ENCODE peak calls at places on chromosomes 7 and 10, in seven cellular contexts. One of them, this sample, is unnamed.

GRCh38 chr10:77849039-77849664 is 77.4 kb downstream of the DLG5 start:
- DNase-seq in glutamatergic neuron: no peak
- DNase-seq in choroid plexus epithelial cell: peak
- DNase-seq in astrocyte of the spinal cord: no peak
- DNase-seq in RWPE1: no peak
- DNase-seq in H9: no peak
- DNase-seq in neural crest cell: peak
- DNase-seq in this sample: no peak

GRCh38 chr10:70277396-70278030 is 6.3 kb downstream of the NPFFR1 start:
- DNase-seq in glutamatergic neuron: no peak
- DNase-seq in choroid plexus epithelial cell: no peak
- DNase-seq in astrocyte of the spinal cord: no peak
- DNase-seq in RWPE1: no peak
- DNase-seq in H9: no peak
- DNase-seq in neural crest cell: no peak
- DNase-seq in this sample: no peak

GRCh38 chr10:123890246-123890645 is 1.4 kb downstream of the CPXM2 start:
- DNase-seq in glutamatergic neuron: no peak
- DNase-seq in choroid plexus epithelial cell: no peak
- DNase-seq in astrocyte of the spinal cord: no peak
- DNase-seq in RWPE1: no peak
- DNase-seq in H9: no peak
- DNase-seq in neural crest cell: no peak
- DNase-seq in this sample: no peak

GRCh38 chr10:11294831-11295230 is 277.2 kb downstream of the CELF2 start:
- DNase-seq in glutamatergic neuron: no peak
- DNase-seq in choroid plexus epithelial cell: peak
- DNase-seq in astrocyte of the spinal cord: no peak
- DNase-seq in RWPE1: no peak
- DNase-seq in H9: no peak
- DNase-seq in neural crest cell: no peak
- DNase-seq in this sample: no peak

GRCh38 chr7:95444796-95445195 is 10.0 kb upstream of the PON2 start:
- DNase-seq in glutamatergic neuron: no peak
- DNase-seq in choroid plexus epithelial cell: no peak
- DNase-seq in astrocyte of the spinal cord: no peak
- DNase-seq in RWPE1: no peak
- DNase-seq in H9: no peak
- DNase-seq in neural crest cell: no peak
- DNase-seq in this sample: no peak

GRCh38 chr7:30116771-30117170 is 18.0 kb upstream of the MTURN start:
- DNase-seq in glutamatergic neuron: peak
- DNase-seq in choroid plexus epithelial cell: no peak
- DNase-seq in astrocyte of the spinal cord: no peak
- DNase-seq in RWPE1: no peak
- DNase-seq in H9: no peak
- DNase-seq in neural crest cell: no peak
- DNase-seq in this sample: peak

GRCh38 chr10:101672536-101672935 is 22.4 kb downstream of the FBXW4 start:
- DNase-seq in glutamatergic neuron: no peak
- DNase-seq in choroid plexus epithelial cell: no peak
- DNase-seq in astrocyte of the spinal cord: no peak
- DNase-seq in RWPE1: no peak
- DNase-seq in H9: no peak
- DNase-seq in neural crest cell: no peak
- DNase-seq in this sample: no peak

GRCh38 chr7:134567368-134567767 is 18.5 kb downstream of the AKR1B15 start:
- DNase-seq in glutamatergic neuron: no peak
- DNase-seq in choroid plexus epithelial cell: no peak
- DNase-seq in astrocyte of the spinal cord: no peak
- DNase-seq in RWPE1: no peak
- DNase-seq in H9: no peak
- DNase-seq in neural crest cell: no peak
- DNase-seq in this sample: no peak

GRCh38 chr7:55365103-55365679 is at the start of gene LANCL2:
- DNase-seq in glutamatergic neuron: no peak
- DNase-seq in choroid plexus epithelial cell: peak
- DNase-seq in astrocyte of the spinal cord: peak
- DNase-seq in RWPE1: peak
- DNase-seq in H9: peak
- DNase-seq in neural crest cell: no peak
- DNase-seq in this sample: peak

GRCh38 chr7:83579740-83580139 is 69.2 kb downstream of the SEMA3E start:
- DNase-seq in glutamatergic neuron: no peak
- DNase-seq in choroid plexus epithelial cell: peak
- DNase-seq in astrocyte of the spinal cord: peak
- DNase-seq in RWPE1: peak
- DNase-seq in H9: no peak
- DNase-seq in neural crest cell: no peak
- DNase-seq in this sample: peak

GRCh38 chr7:150586068-150586777 is 19.0 kb downstream of the GIMAP4 start:
- DNase-seq in glutamatergic neuron: no peak
- DNase-seq in choroid plexus epithelial cell: no peak
- DNase-seq in astrocyte of the spinal cord: no peak
- DNase-seq in RWPE1: no peak
- DNase-seq in H9: no peak
- DNase-seq in neural crest cell: no peak
- DNase-seq in this sample: no peak

GRCh38 chr10:88130912-88131311 is 267.5 kb downstream of the PTEN start:
- DNase-seq in glutamatergic neuron: no peak
- DNase-seq in choroid plexus epithelial cell: no peak
- DNase-seq in astrocyte of the spinal cord: no peak
- DNase-seq in RWPE1: no peak
- DNase-seq in H9: no peak
- DNase-seq in neural crest cell: no peak
- DNase-seq in this sample: no peak

GRCh38 chr10:3465406-3465891 is 292.9 kb upstream of the PITRM1 start:
- DNase-seq in glutamatergic neuron: no peak
- DNase-seq in choroid plexus epithelial cell: peak
- DNase-seq in astrocyte of the spinal cord: no peak
- DNase-seq in RWPE1: no peak
- DNase-seq in H9: no peak
- DNase-seq in neural crest cell: no peak
- DNase-seq in this sample: peak

GRCh38 chr10:338176-339037 is 203.2 kb downstream of the ZMYND11 start:
- DNase-seq in glutamatergic neuron: no peak
- DNase-seq in choroid plexus epithelial cell: no peak
- DNase-seq in astrocyte of the spinal cord: peak
- DNase-seq in RWPE1: peak
- DNase-seq in H9: no peak
- DNase-seq in neural crest cell: no peak
- DNase-seq in this sample: no peak

GRCh38 chr7:26397786-26398435 is 106.2 kb downstream of the SNX10 start:
- DNase-seq in glutamatergic neuron: peak
- DNase-seq in choroid plexus epithelial cell: no peak
- DNase-seq in astrocyte of the spinal cord: no peak
- DNase-seq in RWPE1: no peak
- DNase-seq in H9: peak
- DNase-seq in neural crest cell: peak
- DNase-seq in this sample: no peak

GRCh38 chr7:128263420-128263819 is 22.3 kb downstream of the LEP start:
- DNase-seq in glutamatergic neuron: no peak
- DNase-seq in choroid plexus epithelial cell: no peak
- DNase-seq in astrocyte of the spinal cord: no peak
- DNase-seq in RWPE1: peak
- DNase-seq in H9: no peak
- DNase-seq in neural crest cell: no peak
- DNase-seq in this sample: no peak

GRCh38 chr7:158063850-158064610 is 523.6 kb downstream of the PTPRN2 start:
- DNase-seq in glutamatergic neuron: no peak
- DNase-seq in choroid plexus epithelial cell: no peak
- DNase-seq in astrocyte of the spinal cord: no peak
- DNase-seq in RWPE1: no peak
- DNase-seq in H9: no peak
- DNase-seq in neural crest cell: no peak
- DNase-seq in this sample: no peak

GRCh38 chr10:110872145-110872983 is 636 bp downstream of the PDCD4 start:
- DNase-seq in glutamatergic neuron: peak
- DNase-seq in choroid plexus epithelial cell: peak
- DNase-seq in astrocyte of the spinal cord: peak
- DNase-seq in RWPE1: peak
- DNase-seq in H9: peak
- DNase-seq in neural crest cell: peak
- DNase-seq in this sample: peak

GRCh38 chr10:91380873-91381561 is 29.1 kb upstream of the HECTD2 start:
- DNase-seq in glutamatergic neuron: peak
- DNase-seq in choroid plexus epithelial cell: peak
- DNase-seq in astrocyte of the spinal cord: no peak
- DNase-seq in RWPE1: no peak
- DNase-seq in H9: no peak
- DNase-seq in neural crest cell: peak
- DNase-seq in this sample: no peak

DNA sequence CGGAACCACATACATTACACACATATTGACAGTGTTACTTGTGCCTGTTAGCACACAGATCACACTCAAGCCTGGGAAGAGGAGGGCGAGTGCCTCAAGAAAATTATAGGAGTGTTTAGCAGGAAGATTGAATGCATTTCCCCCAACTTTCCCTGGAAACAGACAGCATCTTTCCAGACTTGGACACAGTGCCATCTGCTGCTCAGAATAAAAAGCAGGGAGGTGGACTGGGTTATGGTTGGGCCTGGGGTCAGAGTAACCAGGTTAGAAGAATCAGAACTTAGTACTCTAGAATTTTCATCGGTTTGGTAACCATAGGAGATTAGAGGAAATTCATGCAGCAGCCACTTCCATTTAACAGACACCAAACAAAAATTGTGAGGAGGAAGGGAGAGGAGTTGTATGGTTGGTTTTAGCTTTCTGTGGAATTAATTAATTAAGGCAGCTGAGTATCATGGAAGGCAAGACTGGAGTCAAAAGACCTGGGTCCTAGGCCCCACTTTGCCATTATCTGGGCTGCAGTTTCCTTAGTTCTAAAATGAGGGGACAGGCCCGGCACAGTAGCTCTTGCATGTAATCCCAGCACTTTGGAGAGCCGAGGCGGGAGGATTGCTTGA is 43.4 kb upstream of the OPTN start:
- DNase-seq in glutamatergic neuron: peak
- DNase-seq in choroid plexus epithelial cell: peak
- DNase-seq in astrocyte of the spinal cord: peak
- DNase-seq in RWPE1: peak
- DNase-seq in H9: no peak
- DNase-seq in neural crest cell: no peak
- DNase-seq in this sample: peak
- TF ChIP-seq CTCF in glutamatergic neuron: no peak
- TF ChIP-seq CTCF in choroid plexus epithelial cell: peak
- TF ChIP-seq CTCF in astrocyte of the spinal cord: peak
- TF ChIP-seq CTCF in RWPE1: peak
- TF ChIP-seq CTCF in H9: peak
- TF ChIP-seq CTCF in neural crest cell: peak
- TF ChIP-seq CTCF in this sample: peak

DNA sequence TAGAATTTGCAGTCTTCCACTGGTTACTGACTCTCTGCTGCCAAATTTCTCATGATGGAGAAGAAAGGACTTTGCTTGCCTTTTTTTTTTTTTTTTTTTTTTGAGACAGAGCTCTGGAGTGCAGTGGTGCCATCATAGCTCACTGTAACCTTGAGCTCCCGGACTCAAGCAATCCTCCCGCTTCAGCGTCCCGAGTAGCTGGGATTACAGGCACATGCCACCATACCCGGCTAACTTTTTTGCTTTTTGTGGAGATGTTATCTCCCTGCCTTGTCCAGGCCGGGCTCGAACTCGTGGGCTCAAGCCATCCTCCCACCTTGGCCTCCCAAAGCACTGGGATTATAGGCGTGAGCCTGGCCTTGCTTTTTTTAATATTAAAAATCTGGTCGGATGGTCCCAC is 6.2 kb downstream of the INSIG1 start:
- DNase-seq in glutamatergic neuron: no peak
- DNase-seq in choroid plexus epithelial cell: no peak
- DNase-seq in astrocyte of the spinal cord: no peak
- DNase-seq in RWPE1: no peak
- DNase-seq in H9: no peak
- DNase-seq in neural crest cell: no peak
- DNase-seq in this sample: no peak
- TF ChIP-seq CTCF in glutamatergic neuron: no peak
- TF ChIP-seq CTCF in choroid plexus epithelial cell: no peak
- TF ChIP-seq CTCF in astrocyte of the spinal cord: no peak
- TF ChIP-seq CTCF in RWPE1: no peak
- TF ChIP-seq CTCF in H9: no peak
- TF ChIP-seq CTCF in neural crest cell: no peak
- TF ChIP-seq CTCF in this sample: no peak

GRCh38 chr10:25555865-25556264 is 378.2 kb upstream of the MYO3A start:
- DNase-seq in glutamatergic neuron: no peak
- DNase-seq in choroid plexus epithelial cell: no peak
- DNase-seq in astrocyte of the spinal cord: no peak
- DNase-seq in RWPE1: no peak
- DNase-seq in H9: no peak
- DNase-seq in neural crest cell: no peak
- DNase-seq in this sample: no peak
- TF ChIP-seq CTCF in glutamatergic neuron: peak
- TF ChIP-seq CTCF in choroid plexus epithelial cell: no peak
- TF ChIP-seq CTCF in astrocyte of the spinal cord: no peak
- TF ChIP-seq CTCF in RWPE1: no peak
- TF ChIP-seq CTCF in H9: peak
- TF ChIP-seq CTCF in neural crest cell: peak
- TF ChIP-seq CTCF in this sample: no peak

GRCh38 chr7:130994378-130995115 is 260.5 kb upstream of the KLF14 start:
- DNase-seq in glutamatergic neuron: no peak
- DNase-seq in choroid plexus epithelial cell: peak
- DNase-seq in astrocyte of the spinal cord: no peak
- DNase-seq in RWPE1: no peak
- DNase-seq in H9: no peak
- DNase-seq in neural crest cell: no peak
- DNase-seq in this sample: peak

GRCh38 chr7:130993671-130994365 is 259.8 kb upstream of the KLF14 start:
- DNase-seq in glutamatergic neuron: no peak
- DNase-seq in choroid plexus epithelial cell: no peak
- DNase-seq in astrocyte of the spinal cord: no peak
- DNase-seq in RWPE1: no peak
- DNase-seq in H9: no peak
- DNase-seq in neural crest cell: no peak
- DNase-seq in this sample: no peak

GRCh38 chr7:130995252-130996081 is 261.5 kb upstream of the KLF14 start:
- DNase-seq in glutamatergic neuron: no peak
- DNase-seq in choroid plexus epithelial cell: peak
- DNase-seq in astrocyte of the spinal cord: peak
- DNase-seq in RWPE1: no peak
- DNase-seq in H9: no peak
- DNase-seq in neural crest cell: no peak
- DNase-seq in this sample: no peak

GRCh38 chr7:130996841-130997231 is 262.8 kb upstream of the KLF14 start:
- DNase-seq in glutamatergic neuron: no peak
- DNase-seq in choroid plexus epithelial cell: peak
- DNase-seq in astrocyte of the spinal cord: no peak
- DNase-seq in RWPE1: no peak
- DNase-seq in H9: no peak
- DNase-seq in neural crest cell: no peak
- DNase-seq in this sample: no peak

DNA sequence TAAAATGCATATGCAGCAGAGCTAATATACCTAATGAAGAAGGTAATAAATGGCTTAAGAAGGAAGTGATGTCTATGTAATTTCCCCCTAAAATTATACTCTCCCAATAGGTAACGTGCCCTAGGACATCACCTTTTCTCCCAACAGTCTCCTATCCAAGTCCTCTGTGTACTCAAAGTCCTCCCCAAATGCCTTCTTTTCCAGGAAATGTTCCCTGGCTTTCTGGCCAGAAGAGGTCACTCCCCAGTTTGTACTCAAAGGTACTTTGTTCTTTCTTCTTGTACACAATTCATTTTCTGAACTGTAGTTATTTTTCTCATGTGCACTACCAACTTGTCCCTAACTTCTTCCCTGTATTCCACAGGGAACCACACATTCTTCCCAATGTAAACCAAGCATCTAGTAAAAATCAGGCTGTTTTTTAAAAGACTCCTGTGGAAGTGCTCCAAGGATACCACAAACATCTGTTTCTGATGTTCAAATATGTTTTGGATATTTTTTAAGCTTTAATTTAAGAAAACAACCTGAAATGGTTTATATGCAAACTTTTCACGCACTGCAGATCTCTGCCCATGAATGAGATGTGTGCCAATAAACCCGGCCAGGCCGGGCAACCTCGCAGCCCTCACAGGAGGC is 262.3 kb upstream of the KLF14 start:
- DNase-seq in glutamatergic neuron: no peak
- DNase-seq in choroid plexus epithelial cell: no peak
- DNase-seq in astrocyte of the spinal cord: no peak
- DNase-seq in RWPE1: no peak
- DNase-seq in H9: no peak
- DNase-seq in neural crest cell: no peak
- DNase-seq in this sample: no peak
- TF ChIP-seq CTCF in glutamatergic neuron: no peak
- TF ChIP-seq CTCF in choroid plexus epithelial cell: no peak
- TF ChIP-seq CTCF in astrocyte of the spinal cord: no peak
- TF ChIP-seq CTCF in RWPE1: no peak
- TF ChIP-seq CTCF in H9: no peak
- TF ChIP-seq CTCF in neural crest cell: no peak
- TF ChIP-seq CTCF in this sample: no peak

This sample was measured in cardiac fibroblast.